ENCODE peak calls at places on chromosomes 3 and 15, in five cellular contexts. One of them, this sample, is unnamed.

GRCh38 chr3:31288641-31289100 is 244.1 kb upstream of the STT3B start:
- DNase-seq in tibial artery: no peak
- DNase-seq in CD4-positive, alpha-beta T cell: no peak
- DNase-seq in dorsolateral prefrontal cortex: no peak
- DNase-seq in A549: peak
- DNase-seq in this sample: peak

GRCh38 chr3:129627350-129628168 is 21.1 kb upstream of the PLXND1 start:
- DNase-seq in tibial artery: peak
- DNase-seq in CD4-positive, alpha-beta T cell: peak
- DNase-seq in dorsolateral prefrontal cortex: peak
- DNase-seq in A549: peak
- DNase-seq in this sample: peak

GRCh38 chr3:16102905-16103364 is 71.5 kb upstream of the GALNT15 start:
- DNase-seq in tibial artery: no peak
- DNase-seq in CD4-positive, alpha-beta T cell: no peak
- DNase-seq in dorsolateral prefrontal cortex: no peak
- DNase-seq in A549: peak
- DNase-seq in this sample: no peak

GRCh38 chr15:52789601-52790165 is 453 bp downstream of the ONECUT1 start:
- DNase-seq in tibial artery: no peak
- DNase-seq in CD4-positive, alpha-beta T cell: no peak
- DNase-seq in dorsolateral prefrontal cortex: no peak
- DNase-seq in A549: peak
- DNase-seq in this sample: no peak

GRCh38 chr15:80776420-80777045 is 2.6 kb upstream of the CEMIP start:
- DNase-seq in tibial artery: peak
- DNase-seq in CD4-positive, alpha-beta T cell: peak
- DNase-seq in dorsolateral prefrontal cortex: peak
- DNase-seq in A549: peak
- DNase-seq in this sample: no peak

GRCh38 chr3:187979543-187979942 is 174.4 kb upstream of the LPP start:
- DNase-seq in tibial artery: no peak
- DNase-seq in CD4-positive, alpha-beta T cell: no peak
- DNase-seq in dorsolateral prefrontal cortex: no peak
- DNase-seq in A549: no peak
- DNase-seq in this sample: no peak

GRCh38 chr3:197682713-197683112 is 54.0 kb downstream of the RUBCN start:
- DNase-seq in tibial artery: no peak
- DNase-seq in CD4-positive, alpha-beta T cell: no peak
- DNase-seq in dorsolateral prefrontal cortex: no peak
- DNase-seq in A549: peak
- DNase-seq in this sample: no peak

GRCh38 chr3:164332856-164333802 is 745.2 kb downstream of the SI start:
- DNase-seq in tibial artery: no peak
- DNase-seq in CD4-positive, alpha-beta T cell: no peak
- DNase-seq in dorsolateral prefrontal cortex: no peak
- DNase-seq in A549: no peak
- DNase-seq in this sample: no peak

GRCh38 chr15:55694652-55695150 is 48.3 kb downstream of the PRTG start:
- DNase-seq in tibial artery: no peak
- DNase-seq in CD4-positive, alpha-beta T cell: no peak
- DNase-seq in dorsolateral prefrontal cortex: no peak
- DNase-seq in A549: peak
- DNase-seq in this sample: no peak

GRCh38 chr15:67385971-67386370 is 131.4 kb downstream of the IQCH start:
- DNase-seq in tibial artery: no peak
- DNase-seq in CD4-positive, alpha-beta T cell: no peak
- DNase-seq in dorsolateral prefrontal cortex: no peak
- DNase-seq in A549: no peak
- DNase-seq in this sample: no peak
- TF ChIP-seq CTCF in tibial artery: no peak
- TF ChIP-seq CTCF in CD4-positive, alpha-beta T cell: no peak
- TF ChIP-seq CTCF in dorsolateral prefrontal cortex: no peak
- TF ChIP-seq CTCF in A549: peak
- TF ChIP-seq CTCF in this sample: no peak

GRCh38 chr3:141108002-141108401 is 56.9 kb downstream of the SPSB4 start:
- DNase-seq in tibial artery: no peak
- DNase-seq in CD4-positive, alpha-beta T cell: no peak
- DNase-seq in dorsolateral prefrontal cortex: no peak
- DNase-seq in A549: no peak
- DNase-seq in this sample: no peak

GRCh38 chr3:141109761-141110160 is 58.6 kb downstream of the SPSB4 start:
- DNase-seq in tibial artery: no peak
- DNase-seq in CD4-positive, alpha-beta T cell: no peak
- DNase-seq in dorsolateral prefrontal cortex: no peak
- DNase-seq in A549: no peak
- DNase-seq in this sample: no peak

GRCh38 chr3:141111364-141112150 is 60.4 kb downstream of the SPSB4 start:
- DNase-seq in tibial artery: no peak
- DNase-seq in CD4-positive, alpha-beta T cell: no peak
- DNase-seq in dorsolateral prefrontal cortex: no peak
- DNase-seq in A549: no peak
- DNase-seq in this sample: no peak

GRCh38 chr3:141112686-141113255 is 61.6 kb downstream of the SPSB4 start:
- DNase-seq in tibial artery: no peak
- DNase-seq in CD4-positive, alpha-beta T cell: no peak
- DNase-seq in dorsolateral prefrontal cortex: no peak
- DNase-seq in A549: no peak
- DNase-seq in this sample: no peak

GRCh38 chr3:141110322-141110721 is 59.2 kb downstream of the SPSB4 start:
- DNase-seq in tibial artery: no peak
- DNase-seq in CD4-positive, alpha-beta T cell: no peak
- DNase-seq in dorsolateral prefrontal cortex: no peak
- DNase-seq in A549: no peak
- DNase-seq in this sample: no peak
- H3K27ac ChIP-seq in tibial artery: peak
- H3K27ac ChIP-seq in CD4-positive, alpha-beta T cell: no peak
- H3K27ac ChIP-seq in dorsolateral prefrontal cortex: no peak
- H3K27ac ChIP-seq in A549: no peak
- H3K27ac ChIP-seq in this sample: no peak

GRCh38 chr3:143163562-143163961 is 44.0 kb downstream of the CHST2 start:
- DNase-seq in tibial artery: no peak
- DNase-seq in CD4-positive, alpha-beta T cell: no peak
- DNase-seq in dorsolateral prefrontal cortex: no peak
- DNase-seq in A549: no peak
- DNase-seq in this sample: no peak
- TF ChIP-seq CTCF in tibial artery: no peak
- TF ChIP-seq CTCF in CD4-positive, alpha-beta T cell: no peak
- TF ChIP-seq CTCF in dorsolateral prefrontal cortex: no peak
- TF ChIP-seq CTCF in A549: no peak
- TF ChIP-seq CTCF in this sample: no peak

DNA sequence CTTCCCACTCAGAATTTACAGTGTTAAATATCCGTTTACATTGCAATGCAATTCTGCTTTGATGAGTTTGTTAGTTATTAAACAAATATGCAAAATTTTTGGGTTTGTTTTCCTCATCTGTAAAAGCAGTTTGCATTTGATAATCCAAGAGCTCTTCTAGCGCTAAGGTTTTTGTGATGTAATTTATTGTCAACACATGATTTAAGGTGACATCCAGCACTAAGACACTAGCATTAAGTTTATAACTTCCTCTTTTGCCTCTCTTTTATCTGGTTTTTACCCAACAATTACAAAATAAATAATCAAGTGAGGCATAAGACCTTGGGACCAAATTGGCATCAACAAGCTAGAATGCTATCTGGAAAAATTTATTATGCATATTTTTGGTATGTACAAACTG is 958 bp upstream of the DNAJC19 start:
- DNase-seq in tibial artery: no peak
- DNase-seq in CD4-positive, alpha-beta T cell: no peak
- DNase-seq in dorsolateral prefrontal cortex: no peak
- DNase-seq in A549: no peak
- DNase-seq in this sample: no peak
- H3K27ac ChIP-seq in tibial artery: peak
- H3K27ac ChIP-seq in CD4-positive, alpha-beta T cell: no peak
- H3K27ac ChIP-seq in dorsolateral prefrontal cortex: peak
- H3K27ac ChIP-seq in A549: no peak
- H3K27ac ChIP-seq in this sample: no peak

DNA sequence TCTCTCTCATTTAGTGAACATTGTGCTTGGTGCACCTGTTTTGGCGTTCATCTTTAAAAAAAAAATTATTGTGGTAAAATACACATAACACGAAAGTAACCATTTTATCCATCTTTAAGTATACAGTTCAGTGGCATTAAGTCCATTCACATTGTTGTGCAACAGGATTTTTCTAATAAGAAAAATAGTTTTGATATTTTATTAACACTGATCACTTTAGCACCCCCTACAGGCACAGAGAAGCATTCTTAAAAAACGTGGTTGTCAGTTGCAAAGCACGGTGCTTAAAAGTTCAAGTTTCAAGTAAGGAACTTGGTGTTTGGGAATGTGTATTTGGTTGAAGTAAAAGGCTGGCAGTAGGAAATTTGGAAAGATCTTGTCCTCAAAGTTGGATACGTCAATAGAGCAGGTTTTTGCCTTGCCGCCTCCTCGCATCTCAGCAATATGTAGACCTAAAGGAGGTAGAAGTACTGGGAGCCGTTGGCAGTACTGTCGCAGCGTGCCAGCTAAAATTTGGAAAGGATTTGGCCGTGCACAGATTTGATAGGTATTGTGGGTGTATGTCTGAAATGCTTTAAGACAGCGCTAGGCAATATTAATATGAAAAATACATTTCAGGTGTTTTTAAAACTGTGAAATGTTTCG is 110.4 kb downstream of the LRRC28 start:
- DNase-seq in tibial artery: no peak
- DNase-seq in CD4-positive, alpha-beta T cell: no peak
- DNase-seq in dorsolateral prefrontal cortex: no peak
- DNase-seq in A549: peak
- DNase-seq in this sample: no peak
- TF ChIP-seq CTCF in tibial artery: peak
- TF ChIP-seq CTCF in CD4-positive, alpha-beta T cell: peak
- TF ChIP-seq CTCF in dorsolateral prefrontal cortex: no peak
- TF ChIP-seq CTCF in A549: peak
- TF ChIP-seq CTCF in this sample: peak

GRCh38 chr3:130755666-130756065 is 9.0 kb upstream of the PIK3R4 start:
- DNase-seq in tibial artery: no peak
- DNase-seq in CD4-positive, alpha-beta T cell: no peak
- DNase-seq in dorsolateral prefrontal cortex: no peak
- DNase-seq in A549: no peak
- DNase-seq in this sample: no peak
- H3K27ac ChIP-seq in tibial artery: no peak
- H3K27ac ChIP-seq in CD4-positive, alpha-beta T cell: no peak
- H3K27ac ChIP-seq in dorsolateral prefrontal cortex: no peak
- H3K27ac ChIP-seq in A549: no peak
- H3K27ac ChIP-seq in this sample: no peak

DNA sequence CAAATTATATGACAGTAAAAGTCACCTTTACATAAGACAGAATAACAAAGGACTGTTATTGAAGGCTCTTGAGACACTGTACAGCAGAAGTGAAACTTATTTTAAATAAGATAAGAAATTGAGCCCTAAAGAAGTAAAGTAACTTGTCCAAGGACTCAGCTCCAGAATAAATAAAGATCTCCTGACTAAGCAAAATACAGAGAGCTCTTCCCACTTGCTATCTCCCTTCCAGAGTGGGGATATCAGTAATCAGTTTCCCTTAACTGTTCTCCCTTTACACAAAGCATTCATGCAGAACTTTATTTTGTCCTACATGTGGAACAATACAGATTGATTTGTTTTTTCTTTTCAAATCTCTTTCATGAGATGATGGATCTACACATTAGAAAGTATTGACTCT is 129.5 kb upstream of the BHLHE40 start:
- DNase-seq in tibial artery: no peak
- DNase-seq in CD4-positive, alpha-beta T cell: no peak
- DNase-seq in dorsolateral prefrontal cortex: no peak
- DNase-seq in A549: no peak
- DNase-seq in this sample: no peak
- TF ChIP-seq CTCF in tibial artery: no peak
- TF ChIP-seq CTCF in CD4-positive, alpha-beta T cell: no peak
- TF ChIP-seq CTCF in dorsolateral prefrontal cortex: no peak
- TF ChIP-seq CTCF in A549: no peak
- TF ChIP-seq CTCF in this sample: no peak